ENCODE peak calls at places on chromosomes 6 and 20, in six cellular contexts. Z is heart left ventricle; L is stromal cell of bone marrow; I is stimulated activated CD8-positive, alpha-beta memory T cell treated with anti-CD3 and anti-CD28 coated beads, Interleukin-7, amount 100 ng/mL, for 4 hours; N is CD4-positive, alpha-beta memory T cell; P is amniotic stem cell. R is an unnamed sample.

GRCh38 chr6:101458341-101458740 is 64.8 kb downstream of the GRIK2 start:
- DNase-seq in L (no peak), I (no peak), N (no peak), Z (no peak), P (no peak), R (no peak)

GRCh38 chr6:72621243-72622093 is at the start of gene KCNQ5:
- DNase-seq in P (no peak), L (no peak), Z (no peak), N (peak), I (no peak), R (no peak)

GRCh38 chr6:25476126-25476525 is 175.9 kb upstream of the SCGN start:
- DNase-seq in Z (no peak), N (no peak), L (no peak), P (no peak), I (no peak), R (no peak)

GRCh38 chr20:10370091-10370887 is 63.7 kb downstream of the MKKS start:
- DNase-seq in N (no peak), L (no peak), Z (no peak), P (no peak), I (no peak), R (no peak)

GRCh38 chr20:39588148-39588757 is 626.1 kb downstream of the DHX35 start:
- DNase-seq in P (no peak), I (no peak), L (no peak), Z (no peak), N (no peak), R (no peak)

GRCh38 chr6:63441266-63441956 is 121.6 kb upstream of the LGSN start:
- DNase-seq in P (no peak), Z (no peak), N (no peak), L (no peak), I (no peak), R (no peak)

GRCh38 chr20:50198211-50198666 is 7.6 kb downstream of the CEBPB start:
- DNase-seq in Z (no peak), N (no peak), P (no peak), L (no peak), I (no peak), R (no peak)

GRCh38 chr6:157047328-157047727 is 270.1 kb downstream of the ARID1B start:
- DNase-seq in P (no peak), Z (no peak), L (no peak), N (no peak), I (no peak), R (no peak)

GRCh38 chr20:46970937-46971630 is 76.4 kb downstream of the EYA2 start:
- DNase-seq in P (peak), N (peak), L (no peak), I (no peak), Z (no peak), R (no peak)

GRCh38 chr20:39946946-39947345 is 742.1 kb downstream of the MAFB start:
- DNase-seq in L (no peak), I (no peak), Z (no peak), P (no peak), N (no peak), R (no peak)